ENCODE peak calls at places on chromosome 9, in five cellular contexts. J is MM.1S, R is transverse colon, U is left lung, X is heart right ventricle. I is an unnamed sample.
A peak's percentile ranks its signal among the peaks of the same experiment; 100 is the strongest.

GRCh38 chr9:123089790-123090189 is 56.3 kb downstream of the GPR21 start:
- DNase-seq in J (no peak), U (no peak), X (no peak), R (no peak), I (no peak)

GRCh38 chr9:134858051-134858841 is 22.4 kb upstream of the FCN2 start:
- DNase-seq in R (no peak), X (no peak), J (no peak), U (no peak), I (peak; percentile 76)

GRCh38 chr9:137276757-137277328 is 683 bp upstream of the TOR4A start:
- DNase-seq in R (peak; percentile 79), J (no peak), U (peak; percentile 87), X (peak; percentile 89), I (peak; percentile 91)

GRCh38 chr9:93475856-93476255 is 22.5 kb upstream of the FAM120AOS start:
- DNase-seq in X (no peak), R (no peak), U (no peak), J (no peak), I (no peak)

GRCh38 chr9:33229359-33230120 is 10.4 kb upstream of the SPINK4 start:
- DNase-seq in X (no peak), J (peak; percentile 6), U (peak; percentile 83), R (peak; percentile 93), I (no peak)

GRCh38 chr9:107480386-107480789 is 9.2 kb downstream of the KLF4 start:
- DNase-seq in J (peak; percentile 38), R (no peak), U (no peak), X (peak; percentile 39), I (no peak)

GRCh38 chr9:99947395-99947794 is 40.9 kb downstream of the STX17 start:
- DNase-seq in U (no peak), X (no peak), J (no peak), R (no peak), I (no peak)

GRCh38 chr9:27437652-27438373 is 86.3 kb upstream of the IFNK start:
- DNase-seq in U (no peak), J (no peak), R (no peak), X (no peak), I (no peak)

GRCh38 chr9:85223506-85224108 is 518.1 kb downstream of the AGTPBP1 start:
- DNase-seq in J (no peak), U (no peak), R (no peak), X (no peak), I (no peak)

GRCh38 chr9:35484406-35484805 is 5.5 kb upstream of the RUSC2 start:
- DNase-seq in X (no peak), R (no peak), U (no peak), J (no peak), I (no peak)

GRCh38 chr9:131722260-131722659 is 17.6 kb downstream of the RAPGEF1 start:
- DNase-seq in J (no peak), U (no peak), R (no peak), X (peak; percentile 58), I (peak; percentile 47)

GRCh38 chr9:34010979-34011378 is 37.7 kb downstream of the UBAP2 start:
- DNase-seq in U (no peak), J (peak; percentile 41), R (no peak), X (no peak), I (no peak)

GRCh38 chr9:110148868-110149267 is 59.1 kb downstream of the C9orf152 start:
- DNase-seq in J (peak; percentile 29), U (no peak), X (no peak), R (no peak), I (no peak)

GRCh38 chr9:35495984-35496383 is 6.1 kb downstream of the RUSC2 start:
- DNase-seq in U (no peak), X (no peak), R (no peak), J (no peak), I (no peak)

GRCh38 chr9:83511051-83511450 is 27.1 kb downstream of the FRMD3 start:
- DNase-seq in J (no peak), R (no peak), X (no peak), U (no peak), I (no peak)

GRCh38 chr9:117744856-117745389 is 40.7 kb downstream of the TLR4 start:
- DNase-seq in X (peak; percentile 17), U (peak; percentile 80), R (no peak), J (no peak), I (peak; percentile 50)

GRCh38 chr9:126564716-126565115 is 49.0 kb upstream of the LMX1B start:
- DNase-seq in J (no peak), R (no peak), X (no peak), U (no peak), I (peak; percentile 20)

GRCh38 chr9:120390637-120391190 is 189.3 kb downstream of the CDK5RAP2 start:
- DNase-seq in X (no peak), U (no peak), J (no peak), R (no peak), I (no peak)
- H3K36me3 ChIP-seq in X (peaks cover 64% of the 10 kb centered on the region), U (peaks cover 86% of the 10 kb centered on the region), J (peaks cover 9% of the 10 kb centered on the region), R (no peaks in the 10 kb centered on the region), I (no peaks in the 10 kb centered on the region)

DNA sequence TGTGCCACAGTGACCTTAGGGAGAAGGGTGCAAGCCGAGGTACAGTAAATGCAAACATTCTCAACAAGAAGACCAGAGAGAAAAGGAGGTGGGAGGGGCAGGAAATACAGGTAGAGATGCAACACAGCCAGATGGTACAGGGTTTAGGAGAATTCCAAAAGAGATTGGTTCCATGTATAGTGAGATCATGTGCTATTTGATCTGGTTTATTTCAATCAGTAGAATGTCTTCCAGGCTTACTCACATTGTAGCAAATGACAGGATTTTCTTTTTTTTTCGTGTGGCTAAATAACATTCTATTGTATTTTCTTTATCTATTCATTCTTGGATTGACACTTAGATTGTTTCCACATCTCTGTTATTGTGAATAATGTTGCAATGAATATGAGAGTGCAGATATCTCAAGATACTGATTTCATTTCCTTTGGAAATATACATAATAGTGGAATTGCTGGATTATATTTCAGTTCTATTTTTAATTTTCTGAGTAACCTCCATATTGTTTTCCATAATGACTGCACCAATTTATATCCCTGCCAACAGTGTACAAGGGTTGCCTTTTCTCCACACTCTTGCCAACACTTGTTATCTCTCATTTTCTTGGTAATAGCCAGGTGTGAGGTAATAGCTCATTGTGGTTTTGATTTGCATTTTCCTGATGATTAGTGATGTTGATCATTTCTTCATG is 107.8 kb upstream of the GAS1 start:
- DNase-seq in J (no peak), R (no peak), U (no peak), X (no peak), I (no peak)
- H3K36me3 ChIP-seq in J (no peaks in the 10 kb centered on the region), R (no peaks in the 10 kb centered on the region), U (no peaks in the 10 kb centered on the region), X (no peaks in the 10 kb centered on the region), I (no peaks in the 10 kb centered on the region)

GRCh38 chr9:133417541-133418461 is at the start of gene REXO4:
- DNase-seq in U (peak; percentile 93), X (peak; percentile 83), J (peak; percentile 79), R (peak; percentile 90), I (peak; percentile 85)

GRCh38 chr9:133419005-133419404 is 1.2 kb upstream of the REXO4 start:
- DNase-seq in X (no peak), R (peak; percentile 69), J (no peak), U (no peak), I (no peak)

GRCh38 chr9:133420392-133420827 is 1.8 kb upstream of the ADAMTS13 start:
- DNase-seq in J (peak; percentile 49), X (no peak), U (no peak), R (no peak), I (no peak)

GRCh38 chr9:133415107-133415506 is 2.7 kb downstream of the REXO4 start:
- DNase-seq in J (no peak), U (no peak), R (no peak), X (no peak), I (no peak)
- H3K36me3 ChIP-seq in J (peaks cover 4% of the 10 kb centered on the region), U (peaks cover 54% of the 10 kb centered on the region), R (no peaks in the 10 kb centered on the region), X (peaks cover 57% of the 10 kb centered on the region), I (no peaks in the 10 kb centered on the region)

GRCh38 chr9:4832786-4833579 is 40.2 kb downstream of the RCL1 start:
- DNase-seq in U (no peak), R (no peak), J (no peak), X (no peak), I (no peak)
- H3K36me3 ChIP-seq in U (no peaks in the 10 kb centered on the region), R (no peaks in the 10 kb centered on the region), J (no peaks in the 10 kb centered on the region), X (peaks cover 27% of the 10 kb centered on the region), I (peaks cover 2% of the 10 kb centered on the region)

GRCh38 chr9:129900263-129901041 is 65.2 kb downstream of the USP20 start:
- DNase-seq in U (no peak), J (no peak), X (no peak), R (no peak), I (no peak)
- H3K36me3 ChIP-seq in U (peaks cover 82% of the 10 kb centered on the region), J (no peaks in the 10 kb centered on the region), X (peaks cover 80% of the 10 kb centered on the region), R (no peaks in the 10 kb centered on the region), I (peaks cover 2% of the 10 kb centered on the region)

GRCh38 chr9:92048924-92049625 is 66.1 kb downstream of the SPTLC1 start:
- DNase-seq in J (no peak), U (no peak), R (no peak), X (no peak), I (no peak)
- H3K36me3 ChIP-seq in J (peaks cover 4% of the 10 kb centered on the region), U (peaks cover 86% of the 10 kb centered on the region), R (no peaks in the 10 kb centered on the region), X (peaks cover 88% of the 10 kb centered on the region), I (peaks cover 15% of the 10 kb centered on the region)

GRCh38 chr9:132977626-132978450 is 656 bp upstream of the GFI1B start:
- DNase-seq in X (peak; percentile 60), J (peak; percentile 56), R (peak; percentile 81), U (no peak), I (peak; percentile 81)

GRCh38 chr9:132973713-132974112 is 4.8 kb upstream of the GFI1B start:
- DNase-seq in R (no peak), U (no peak), X (no peak), J (peak; percentile 20), I (no peak)

GRCh38 chr9:132978451-132979087 is at the start of gene GFI1B:
- DNase-seq in X (no peak), R (no peak), J (no peak), U (no peak), I (no peak)

GRCh38 chr9:132973166-132973565 is 5.3 kb upstream of the GFI1B start:
- DNase-seq in X (no peak), J (no peak), R (no peak), U (no peak), I (no peak)

DNA sequence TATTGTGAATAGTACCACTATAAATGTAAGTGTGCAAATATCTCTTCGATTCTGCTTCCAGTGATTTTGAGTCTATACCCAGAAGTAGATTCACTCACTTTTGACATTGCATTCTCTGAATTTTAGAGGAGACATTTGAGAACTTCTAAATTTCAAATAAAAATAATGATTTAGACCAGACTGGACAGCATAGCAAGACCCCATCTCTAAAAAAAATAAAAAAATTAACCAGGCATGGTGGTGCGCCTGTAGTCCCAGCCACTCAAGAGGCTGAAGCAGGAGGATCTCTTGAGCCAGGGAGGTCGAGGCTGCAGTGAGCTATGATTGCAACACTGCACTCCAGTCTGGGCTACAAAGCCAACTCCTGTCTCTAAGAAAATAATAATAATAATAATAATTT is 1.9 kb upstream of the GFI1B start:
- DNase-seq in J (no peak), R (no peak), U (no peak), X (no peak), I (no peak)
- H3K36me3 ChIP-seq in J (no peaks in the 10 kb centered on the region), R (no peaks in the 10 kb centered on the region), U (no peaks in the 10 kb centered on the region), X (no peaks in the 10 kb centered on the region), I (no peaks in the 10 kb centered on the region)